ENCODE peak calls at places on chromosomes 5 and 9, in nine cellular contexts. P is transverse colon, D is brain microvascular endothelial cell, V is SK-N-SH, T is body of pancreas, F is left ventricle myocardium inferior, J is right lobe of liver, S is breast epithelium, G is PC-9. U is an unnamed sample. For H3K36me3, the result is how much of the 10 kb centered on the place peaks cover.

GRCh38 chr5:137393196-137393993 is 105.7 kb downstream of the SPOCK1 start:
- DNase-seq in P (no peak), D (no peak), V (no peak), T (no peak), F (no peak), J (no peak), S (no peak), G (no peak), U (no peak)

GRCh38 chr5:9104576-9105339 is 441.1 kb downstream of the SEMA5A start:
- DNase-seq in P (no peak), D (peak), V (no peak), T (no peak), F (no peak), J (no peak), S (no peak), G (no peak), U (no peak)

GRCh38 chr5:143311428-143311827 is 92.1 kb downstream of the NR3C1 start:
- DNase-seq in P (no peak), D (peak), V (no peak), T (no peak), F (no peak), J (no peak), S (no peak), G (peak), U (no peak)

GRCh38 chr5:110045153-110045552 is 355.4 kb downstream of the MAN2A1 start:
- DNase-seq in P (no peak), D (no peak), V (no peak), T (no peak), F (no peak), J (no peak), S (no peak), G (no peak), U (no peak)

GRCh38 chr5:116573617-116574431 is 799 bp downstream of the SEMA6A start:
- DNase-seq in P (peak), D (no peak), V (peak), T (peak), F (peak), J (peak), S (no peak), G (no peak), U (no peak)

GRCh38 chr5:59586811-59587340 is 306.6 kb downstream of the PDE4D start:
- DNase-seq in P (no peak), D (no peak), V (no peak), T (no peak), F (no peak), J (no peak), S (no peak), G (no peak), U (no peak)

GRCh38 chr5:83922699-83923098 is 202.0 kb upstream of the HAPLN1 start:
- DNase-seq in P (no peak), D (no peak), V (no peak), T (no peak), F (no peak), J (no peak), S (no peak), G (no peak), U (no peak)

GRCh38 chr5:52692039-52692438 is 95.7 kb upstream of the ITGA1 start:
- DNase-seq in P (no peak), D (peak), V (no peak), T (no peak), F (no peak), J (no peak), S (no peak), G (no peak), U (no peak)

GRCh38 chr9:133477992-133478850 is 678 bp downstream of the SLC2A6 start:
- DNase-seq in P (no peak), D (peak), V (no peak), T (no peak), F (peak), J (no peak), S (no peak), G (no peak), U (no peak)

GRCh38 chr9:107953556-107954158 is 464.1 kb upstream of the KLF4 start:
- DNase-seq in P (no peak), D (no peak), V (no peak), T (no peak), F (no peak), J (no peak), S (no peak), G (no peak), U (no peak)

GRCh38 chr9:100575765-100576368 is 2.0 kb upstream of the CAVIN4 start:
- DNase-seq in P (no peak), D (peak), V (no peak), T (no peak), F (no peak), J (no peak), S (no peak), G (peak), U (no peak)

GRCh38 chr5:72600401-72600981 is 93.3 kb upstream of the ZNF366 start:
- DNase-seq in P (peak), D (peak), V (no peak), T (no peak), F (no peak), J (no peak), S (no peak), G (no peak), U (no peak)

GRCh38 chr5:29218829-29219228 is 1974.7 kb upstream of the CDH6 start:
- DNase-seq in P (no peak), D (no peak), V (no peak), T (no peak), F (no peak), J (no peak), S (no peak), G (no peak), U (no peak)

GRCh38 chr9:19036611-19037010 is 3.6 kb upstream of the SAXO1 start:
- DNase-seq in P (no peak), D (no peak), V (no peak), T (no peak), F (no peak), J (no peak), S (no peak), G (no peak), U (no peak)
- TF ChIP-seq CTCF in P (no peak), D (peak), V (no peak), T (no peak), F (no peak), J (no peak), S (no peak), G (no peak), U (no peak)

GRCh38 chr5:168549554-168549953 is 20.4 kb downstream of the FBLL1 start:
- DNase-seq in P (no peak), D (no peak), V (no peak), T (no peak), F (no peak), J (no peak), S (no peak), G (no peak), U (no peak)

GRCh38 chr5:168552146-168552545 is 23.0 kb downstream of the FBLL1 start:
- DNase-seq in P (no peak), D (peak), V (no peak), T (no peak), F (no peak), J (no peak), S (no peak), G (no peak), U (no peak)

GRCh38 chr5:168557389-168557788 is 21.8 kb downstream of the PANK3 start:
- DNase-seq in P (no peak), D (no peak), V (no peak), T (no peak), F (no peak), J (no peak), S (no peak), G (no peak), U (no peak)

GRCh38 chr5:168553377-168554130 is 24.4 kb downstream of the FBLL1 start:
- DNase-seq in P (no peak), D (no peak), V (no peak), T (no peak), F (no peak), J (no peak), S (no peak), G (no peak), U (no peak)
- H3K36me3 ChIP-seq in P (under half), D (under half), V (half or more), T (under half), F (under half), J (under half), S (under half), G (under half), U (under half)

DNA sequence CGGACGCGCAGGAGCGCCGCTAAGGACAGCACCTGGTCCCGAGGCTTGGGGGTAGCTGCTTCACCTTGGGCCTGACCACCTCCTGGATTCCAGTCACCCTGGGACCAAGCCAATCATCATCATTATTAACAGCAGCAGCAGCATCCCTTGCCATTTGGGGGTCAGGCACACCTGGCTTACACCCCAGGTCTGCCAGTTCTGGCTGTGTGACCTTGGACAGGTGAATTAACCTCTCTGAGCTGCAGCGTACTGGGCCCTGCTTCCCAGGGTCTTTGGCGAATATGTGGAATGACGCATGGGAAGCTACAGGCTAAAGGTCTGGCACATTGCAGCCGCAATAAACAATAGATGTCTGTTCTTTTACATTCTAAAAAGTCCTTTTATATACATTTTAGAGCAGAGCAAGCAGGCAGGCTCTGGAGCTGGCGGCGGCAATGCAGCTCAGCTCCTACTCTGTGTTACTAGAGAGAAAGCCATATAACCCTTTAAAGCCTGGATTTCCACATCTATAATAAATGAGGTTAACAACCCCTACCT is 97.8 kb upstream of the CPLX2 start:
- DNase-seq in P (no peak), D (no peak), V (no peak), T (no peak), F (no peak), J (no peak), S (no peak), G (no peak), U (no peak)
- H3K4me3 ChIP-seq in P (no peak), D (no peak), V (no peak), T (no peak), F (peak), J (no peak), S (peak), G (no peak), U (no peak)

GRCh38 chr9:13090588-13090987 is 188.9 kb downstream of the MPDZ start:
- DNase-seq in P (no peak), D (no peak), V (no peak), T (no peak), F (no peak), J (no peak), S (no peak), G (no peak), U (no peak)

GRCh38 chr9:13083366-13083765 is 196.1 kb downstream of the MPDZ start:
- DNase-seq in P (no peak), D (no peak), V (no peak), T (no peak), F (no peak), J (no peak), S (no peak), G (no peak), U (no peak)

GRCh38 chr9:13083973-13084528 is 195.4 kb downstream of the MPDZ start:
- DNase-seq in P (no peak), D (peak), V (no peak), T (no peak), F (no peak), J (no peak), S (no peak), G (peak), U (no peak)

GRCh38 chr9:13089721-13090120 is 189.8 kb downstream of the MPDZ start:
- DNase-seq in P (no peak), D (no peak), V (no peak), T (no peak), F (no peak), J (no peak), S (no peak), G (no peak), U (no peak)

GRCh38 chr9:13088734-13089427 is 190.6 kb downstream of the MPDZ start:
- DNase-seq in P (peak), D (peak), V (peak), T (peak), F (no peak), J (peak), S (no peak), G (peak), U (no peak)
- TF ChIP-seq CTCF in P (peak), D (peak), V (peak), T (peak), F (peak), J (peak), S (peak), G (peak), U (peak)

DNA sequence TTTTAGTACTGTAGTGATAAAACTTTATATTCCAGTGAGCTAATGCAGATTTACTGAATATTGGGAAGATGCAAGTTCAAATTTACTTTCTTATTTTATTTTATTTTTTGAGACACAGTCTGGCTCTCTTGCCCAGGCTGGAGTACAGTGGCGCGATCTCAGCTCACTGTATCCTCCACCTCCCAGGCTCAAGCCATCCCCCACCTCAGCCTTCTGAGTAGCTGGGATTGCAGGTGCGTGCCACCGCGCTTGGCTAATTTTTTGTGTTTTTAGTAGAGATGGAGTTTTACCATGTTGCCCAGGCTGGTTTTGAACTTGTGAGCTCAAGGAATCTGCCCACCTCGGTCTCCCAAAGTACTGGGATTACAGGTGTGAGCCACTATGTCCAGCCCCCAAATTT is 9.9 kb downstream of the PHAX start:
- DNase-seq in P (no peak), D (no peak), V (no peak), T (no peak), F (no peak), J (no peak), S (no peak), G (no peak), U (no peak)
- H3K36me3 ChIP-seq in P (under half), D (under half), V (half or more), T (under half), F (half or more), J (under half), S (under half), G (under half), U (under half)

DNA sequence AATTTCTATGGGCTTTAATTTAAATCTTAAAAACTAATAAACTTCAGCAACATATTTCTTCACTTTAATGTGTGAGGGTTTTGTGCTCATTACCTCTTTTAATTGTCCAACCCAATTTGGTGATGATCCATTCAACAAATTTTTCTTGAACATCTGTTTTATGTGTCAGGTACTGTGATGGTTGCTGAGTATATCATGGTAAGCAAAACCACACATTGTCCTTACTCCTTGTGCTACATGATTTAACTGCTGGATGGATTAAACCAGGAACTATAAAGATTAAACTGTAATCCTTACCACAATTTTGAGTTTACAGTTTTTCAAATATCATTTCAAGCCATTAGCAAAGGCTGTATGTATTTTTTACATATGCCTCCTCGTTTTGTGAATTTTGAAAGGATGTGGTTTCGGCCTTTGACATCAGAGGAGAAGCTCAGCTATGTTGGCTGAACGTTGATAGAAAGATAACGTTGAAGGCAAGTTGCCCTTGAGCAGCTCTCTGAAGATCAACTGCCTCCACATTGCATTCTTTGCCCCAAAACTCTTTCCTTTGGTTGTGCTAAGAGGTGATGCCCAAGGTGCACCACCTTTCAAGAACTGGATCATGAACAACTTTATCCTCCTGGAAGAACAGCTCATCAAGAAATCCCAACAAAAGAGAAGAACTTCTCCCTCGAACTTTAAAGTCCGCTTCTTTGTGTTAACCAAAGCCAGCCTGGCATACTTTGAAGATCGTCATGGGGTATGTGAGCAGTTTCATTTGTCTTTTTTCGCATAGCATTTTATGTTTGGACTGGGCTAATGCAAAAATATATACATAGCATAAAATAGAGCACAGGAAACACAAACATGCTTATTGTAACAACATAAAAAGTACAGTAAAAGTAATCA is at the start of gene ITK:
- DNase-seq in P (peak), D (no peak), V (no peak), T (no peak), F (no peak), J (no peak), S (no peak), G (no peak), U (no peak)
- H3K4me3 ChIP-seq in P (peak), D (no peak), V (no peak), T (no peak), F (no peak), J (no peak), S (no peak), G (no peak), U (peak)

GRCh38 chr5:3077684-3078083 is 326.2 kb upstream of the IRX2 start:
- DNase-seq in P (no peak), D (no peak), V (no peak), T (no peak), F (no peak), J (no peak), S (no peak), G (no peak), U (no peak)
- TF ChIP-seq CTCF in P (no peak), D (no peak), V (no peak), T (no peak), F (no peak), J (no peak), S (no peak), G (no peak), U (no peak)

GRCh38 chr9:129008469-129008965 is 19.6 kb downstream of the SH3GLB2 start:
- DNase-seq in P (no peak), D (no peak), V (no peak), T (no peak), F (no peak), J (peak), S (no peak), G (no peak), U (no peak)

GRCh38 chr9:129010267-129010975 is 17.7 kb downstream of the SH3GLB2 start:
- DNase-seq in P (no peak), D (no peak), V (no peak), T (no peak), F (no peak), J (no peak), S (no peak), G (no peak), U (no peak)

GRCh38 chr9:129007766-129008468 is 20.2 kb downstream of the SH3GLB2 start:
- DNase-seq in P (no peak), D (no peak), V (no peak), T (no peak), F (no peak), J (peak), S (no peak), G (no peak), U (no peak)

GRCh38 chr9:129009584-129010141 is 18.5 kb downstream of the SH3GLB2 start:
- DNase-seq in P (no peak), D (no peak), V (no peak), T (no peak), F (no peak), J (peak), S (no peak), G (no peak), U (no peak)

DNA sequence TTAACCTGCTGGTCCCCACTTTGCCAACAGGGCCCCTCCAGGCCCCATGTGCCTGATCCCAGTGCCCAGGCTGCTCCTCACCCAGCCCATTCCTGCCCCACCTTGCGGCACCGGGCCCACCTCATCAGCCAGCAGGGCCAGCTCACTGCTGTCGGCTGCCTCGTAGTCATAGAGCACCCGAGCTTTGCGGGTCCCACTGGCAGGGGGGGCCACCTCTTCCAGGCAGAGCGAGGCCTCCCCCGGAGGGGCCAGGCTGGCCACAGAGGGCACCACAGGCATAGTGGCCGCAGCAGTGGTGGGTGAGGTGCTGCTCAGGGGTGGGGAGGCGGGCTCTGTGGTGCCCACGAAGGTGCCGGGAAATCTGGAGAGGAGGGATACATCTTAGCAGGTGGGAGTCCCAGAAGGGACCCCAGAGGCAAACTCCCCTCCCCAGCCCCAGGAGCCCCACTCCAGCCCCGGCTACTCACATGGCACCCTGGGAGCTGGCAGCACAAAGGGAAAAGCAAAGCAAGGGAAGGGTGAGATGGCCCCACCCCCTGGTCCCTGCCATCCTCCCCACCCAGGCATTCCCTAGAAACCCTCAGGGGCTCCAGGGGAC is 19.0 kb downstream of the SH3GLB2 start:
- DNase-seq in P (no peak), D (no peak), V (no peak), T (no peak), F (no peak), J (peak), S (no peak), G (no peak), U (no peak)
- H3K36me3 ChIP-seq in P (under half), D (under half), V (under half), T (under half), F (half or more), J (under half), S (under half), G (under half), U (under half)

GRCh38 chr5:163309850-163310365 is 127.5 kb upstream of the CCNG1 start:
- DNase-seq in P (no peak), D (no peak), V (no peak), T (no peak), F (no peak), J (no peak), S (no peak), G (no peak), U (no peak)

GRCh38 chr5:163312598-163312997 is 124.8 kb upstream of the CCNG1 start:
- DNase-seq in P (no peak), D (no peak), V (no peak), T (no peak), F (no peak), J (no peak), S (no peak), G (no peak), U (no peak)

GRCh38 chr5:163305655-163306054 is 131.7 kb upstream of the CCNG1 start:
- DNase-seq in P (no peak), D (no peak), V (no peak), T (no peak), F (no peak), J (no peak), S (no peak), G (no peak), U (no peak)

GRCh38 chr5:163306421-163306820 is 131.0 kb upstream of the CCNG1 start:
- DNase-seq in P (no peak), D (no peak), V (peak), T (no peak), F (no peak), J (no peak), S (no peak), G (no peak), U (no peak)

DNA sequence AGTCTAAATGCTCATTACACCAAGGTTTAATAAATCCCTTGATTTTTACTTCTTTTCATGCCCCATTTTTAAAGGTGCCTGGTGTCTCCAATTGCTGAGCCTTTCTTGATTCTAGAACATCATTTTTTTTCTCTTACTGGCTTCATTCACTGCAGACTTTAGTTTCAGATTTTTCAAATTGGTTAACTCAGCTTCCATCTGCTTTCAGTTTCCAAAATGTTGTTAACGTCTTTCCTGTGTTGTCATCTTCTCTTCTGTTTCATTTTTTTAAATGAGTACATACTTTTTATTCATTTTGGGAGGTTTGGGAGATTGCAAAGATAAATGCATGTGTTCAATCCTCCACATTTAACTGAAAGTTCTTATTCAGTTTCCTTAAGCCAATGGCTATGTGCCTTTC is 126.4 kb upstream of the CCNG1 start:
- DNase-seq in P (no peak), D (no peak), V (no peak), T (no peak), F (no peak), J (no peak), S (no peak), G (no peak), U (no peak)
- H3K4me3 ChIP-seq in P (no peak), D (no peak), V (no peak), T (no peak), F (no peak), J (no peak), S (no peak), G (no peak), U (no peak)

U was measured in thoracic aorta.